ENCODE peak calls at places on chromosomes 13 and 19, in ten cellular contexts. Y is breast epithelium; T is AG04450; U is A172; A is cardiac fibroblast; N is sigmoid colon; W is upper lobe of left lung; O is AG09319; Z is left colon; B is stimulated activated CD8-positive, alpha-beta memory T cell treated with anti-CD3 and anti-CD28 coated beads, Interleukin-15, amount 100 ng/mL, for 24 hours. X is an unnamed sample.

GRCh38 chr19:7637374-7638256 is 705 bp downstream of the STXBP2 start:
- DNase-seq in U (no peak), Y (no peak), B (no peak), W (peak; percentile 85), Z (peak; percentile 70), T (no peak), N (no peak), A (peak; percentile 33), O (no peak), X (no peak)

GRCh38 chr13:110306340-110306959 is 507 bp downstream of the COL4A1 start:
- DNase-seq in O (no peak), Z (no peak), A (peak; percentile 51), W (peak; percentile 84), N (peak; percentile 80), Y (no peak), U (no peak), B (no peak), T (no peak), X (no peak)

GRCh38 chr13:112839347-112840105 is 129.5 kb upstream of the MCF2L start:
- DNase-seq in B (no peak), O (peak; percentile 23), Y (no peak), T (peak; percentile 20), Z (no peak), N (no peak), W (no peak), U (no peak), A (peak; percentile 47), X (no peak)

GRCh38 chr19:2561895-2562294 is 86.0 kb downstream of the GADD45B start:
- DNase-seq in Y (no peak), U (no peak), W (no peak), N (no peak), B (peak; percentile 18), A (no peak), O (no peak), T (no peak), Z (no peak), X (no peak)

GRCh38 chr13:29362849-29363604 is 232.5 kb downstream of the SLC7A1 start:
- DNase-seq in A (peak; percentile 58), T (peak; percentile 4), N (no peak), Y (no peak), U (peak; percentile 56), Z (peak; percentile 10), B (no peak), W (no peak), O (peak; percentile 5), X (no peak)

GRCh38 chr13:114108141-114108761 is 24.2 kb downstream of the RASA3 start:
- DNase-seq in W (no peak), U (no peak), T (no peak), Y (no peak), O (no peak), B (no peak), Z (peak; percentile 2), A (no peak), N (peak; percentile 58), X (no peak)

GRCh38 chr19:13430790-13431582 is 75.3 kb downstream of the CACNA1A start:
- DNase-seq in Y (no peak), Z (peak; percentile 32), N (no peak), B (peak; percentile 12), A (peak; percentile 67), W (no peak), T (peak; percentile 11), O (peak; percentile 11), U (peak; percentile 37), X (peak; percentile 17)

GRCh38 chr13:51451467-51452390 is 1.1 kb downstream of the INTS6 start:
- DNase-seq in N (peak; percentile 92), B (peak; percentile 51), Y (peak; percentile 58), Z (peak; percentile 90), U (peak; percentile 42), T (no peak), A (peak; percentile 71), O (no peak), W (peak; percentile 96), X (no peak)

GRCh38 chr19:44943801-44944249 is 1.8 kb downstream of the APOC4 start:
- DNase-seq in B (no peak), W (peak; percentile 58), Y (peak; percentile 60), U (no peak), O (no peak), A (peak; percentile 31), N (peak; percentile 82), Z (peak; percentile 55), T (no peak), X (no peak)

GRCh38 chr19:20153281-20153680 is 13.7 kb upstream of the ZNF486 start:
- DNase-seq in A (no peak), B (no peak), Y (no peak), O (no peak), N (no peak), W (no peak), Z (no peak), U (no peak), T (no peak), X (no peak)

GRCh38 chr19:35044317-35045117 is 3.0 kb downstream of the HPN start:
- DNase-seq in W (no peak), Z (peak; percentile 58), O (no peak), N (no peak), Y (no peak), T (no peak), A (peak; percentile 67), U (peak; percentile 71), B (peak; percentile 42), X (no peak)

GRCh38 chr13:99144306-99144705 is 56.3 kb upstream of the UBAC2 start:
- DNase-seq in Y (no peak), Z (no peak), O (no peak), U (no peak), B (no peak), N (no peak), T (no peak), A (no peak), W (no peak), X (no peak)

GRCh38 chr19:3073159-3073563 is 10.9 kb upstream of the TLE5 start:
- DNase-seq in T (peak; percentile 46), A (peak; percentile 75), Z (no peak), N (peak; percentile 85), Y (no peak), O (no peak), U (peak; percentile 61), W (no peak), B (no peak), X (no peak)

GRCh38 chr19:41570639-41571112 is 5.3 kb upstream of the CEACAM21 start:
- DNase-seq in O (peak; percentile 32), A (peak; percentile 77), W (no peak), B (peak; percentile 74), Y (peak; percentile 57), U (peak; percentile 72), N (peak; percentile 78), T (peak; percentile 10), Z (peak; percentile 90), X (peak; percentile 54)

GRCh38 chr13:32748305-32748704 is 162.1 kb downstream of the PDS5B start:
- DNase-seq in W (no peak), T (no peak), U (no peak), O (no peak), Y (no peak), B (no peak), Z (no peak), N (no peak), A (no peak), X (no peak)

GRCh38 chr13:71051573-71051972 is 815.4 kb downstream of the DACH1 start:
- DNase-seq in Z (no peak), A (no peak), T (no peak), W (no peak), B (no peak), Y (no peak), U (no peak), N (no peak), O (no peak), X (no peak)

GRCh38 chr19:2282062-2282861 is at the start of gene PEAK3:
- DNase-seq in U (peak; percentile 78), W (peak; percentile 92), B (no peak), T (no peak), A (peak; percentile 31), O (no peak), N (peak; percentile 89), Z (peak; percentile 75), Y (no peak), X (no peak)

GRCh38 chr19:1962674-1963073 is 21.7 kb downstream of the CSNK1G2 start:
- DNase-seq in U (no peak), A (no peak), Y (no peak), N (no peak), Z (no peak), T (no peak), B (no peak), O (no peak), W (peak; percentile 77), X (no peak)

GRCh38 chr19:28010656-28011055 is 1202.3 kb downstream of the UQCRFS1 start:
- DNase-seq in N (no peak), Y (no peak), U (peak; percentile 4), Z (peak; percentile 14), A (no peak), W (no peak), B (no peak), O (no peak), T (no peak), X (no peak)

GRCh38 chr13:51614350-51614786 is 30.1 kb downstream of the WDFY2 start:
- DNase-seq in N (no peak), Y (peak; percentile 33), U (no peak), O (no peak), B (no peak), T (no peak), W (no peak), Z (peak; percentile 16), A (no peak), X (no peak)

GRCh38 chr19:4660993-4661392 is 9.1 kb downstream of the MYDGF start:
- DNase-seq in B (no peak), A (peak; percentile 42), Z (no peak), N (no peak), T (no peak), U (no peak), Y (no peak), W (no peak), O (no peak), X (no peak)

GRCh38 chr19:45782820-45783785 is 813 bp upstream of the DMPK start:
- DNase-seq in A (peak; percentile 70), Z (peak; percentile 32), N (peak; percentile 93), U (peak; percentile 71), T (no peak), W (no peak), O (no peak), Y (peak; percentile 75), B (no peak), X (peak; percentile 68)

GRCh38 chr19:42386974-42387707 is 3.0 kb downstream of the CNFN start:
- DNase-seq in A (peak; percentile 45), W (peak; percentile 92), Z (peak; percentile 85), O (peak; percentile 3), N (peak; percentile 74), B (peak; percentile 37), Y (peak; percentile 79), T (no peak), U (peak; percentile 80), X (no peak)

GRCh38 chr13:19634129-19634740 is 776 bp downstream of the MPHOSPH8 start:
- DNase-seq in N (peak; percentile 74), B (no peak), T (no peak), W (no peak), U (peak; percentile 19), Z (peak; percentile 48), O (no peak), A (peak; percentile 60), Y (peak; percentile 23), X (peak; percentile 3)

GRCh38 chr19:12838893-12839656 is 760 bp downstream of the MAST1 start:
- DNase-seq in O (no peak), A (no peak), B (no peak), Y (no peak), W (no peak), T (no peak), Z (no peak), N (no peak), U (no peak), X (no peak)

GRCh38 chr19:4375164-4375619 is 25.2 kb downstream of the SH3GL1 start:
- DNase-seq in B (no peak), Y (no peak), A (no peak), N (peak; percentile 78), T (no peak), O (no peak), Z (peak; percentile 58), U (peak; percentile 89), W (peak; percentile 60), X (no peak)

GRCh38 chr13:23956106-23956505 is 58.8 kb upstream of the C1QTNF9B start:
- DNase-seq in W (no peak), Y (no peak), N (no peak), B (no peak), Z (no peak), O (no peak), A (peak; percentile 64), T (no peak), U (peak; percentile 67), X (no peak)

GRCh38 chr19:46845959-46846459 is 4.6 kb downstream of the AP2S1 start:
- DNase-seq in Z (no peak), N (peak; percentile 59), O (no peak), Y (no peak), B (no peak), W (peak; percentile 77), T (no peak), U (no peak), A (no peak), X (no peak)